ENCODE peak calls at places on chromosome 1, in five cellular contexts. One of them, this sample, is unnamed.

GRCh38 chr1:70528591-70529333 is 117.7 kb downstream of the CTH start:
- DNase-seq in endothelial cell of umbilical vein: peak; percentile 26
- DNase-seq in neural progenitor cell: peak; percentile 75
- DNase-seq in PC-3: peak; percentile 56
- DNase-seq in MM.1S: peak; percentile 32
- DNase-seq in this sample: no peak

GRCh38 chr1:23209765-23210164 is 7.5 kb downstream of the HTR1D start:
- DNase-seq in PC-3: no peak
- DNase-seq in MM.1S: no peak
- DNase-seq in neural progenitor cell: no peak
- DNase-seq in endothelial cell of umbilical vein: no peak
- DNase-seq in this sample: no peak

GRCh38 chr1:10629816-10630571 is 155.2 kb downstream of the PEX14 start:
- DNase-seq in neural progenitor cell: no peak
- DNase-seq in endothelial cell of umbilical vein: no peak
- DNase-seq in MM.1S: no peak
- DNase-seq in PC-3: no peak
- DNase-seq in this sample: no peak

GRCh38 chr1:8970870-8971337 is 25.2 kb downstream of the CA6 start:
- DNase-seq in endothelial cell of umbilical vein: no peak
- DNase-seq in PC-3: no peak
- DNase-seq in neural progenitor cell: no peak
- DNase-seq in MM.1S: peak; percentile 66
- DNase-seq in this sample: no peak

GRCh38 chr1:179241716-179242115 is 12.2 kb upstream of the ABL2 start:
- DNase-seq in endothelial cell of umbilical vein: no peak
- DNase-seq in PC-3: no peak
- DNase-seq in MM.1S: no peak
- DNase-seq in neural progenitor cell: no peak
- DNase-seq in this sample: no peak

GRCh38 chr1:205285391-205286101 is 36.0 kb downstream of the NUAK2 start:
- DNase-seq in PC-3: no peak
- DNase-seq in MM.1S: peak; percentile 95
- DNase-seq in neural progenitor cell: no peak
- DNase-seq in endothelial cell of umbilical vein: no peak
- DNase-seq in this sample: no peak

GRCh38 chr1:186236921-186237320 is 138.1 kb downstream of the TPR start:
- DNase-seq in MM.1S: no peak
- DNase-seq in endothelial cell of umbilical vein: peak; percentile 48
- DNase-seq in PC-3: peak; percentile 76
- DNase-seq in neural progenitor cell: no peak
- DNase-seq in this sample: no peak

GRCh38 chr1:93525431-93525830 is 77.5 kb downstream of the FNBP1L start:
- DNase-seq in MM.1S: no peak
- DNase-seq in endothelial cell of umbilical vein: peak; percentile 82
- DNase-seq in PC-3: no peak
- DNase-seq in neural progenitor cell: no peak
- DNase-seq in this sample: no peak

GRCh38 chr1:178055093-178055492 is 38.8 kb upstream of the RASAL2 start:
- DNase-seq in PC-3: peak; percentile 56
- DNase-seq in endothelial cell of umbilical vein: no peak
- DNase-seq in MM.1S: peak; percentile 12
- DNase-seq in neural progenitor cell: peak; percentile 57
- DNase-seq in this sample: no peak

GRCh38 chr1:63740432-63740831 is 33.4 kb upstream of the ROR1 start:
- DNase-seq in endothelial cell of umbilical vein: no peak
- DNase-seq in PC-3: no peak
- DNase-seq in neural progenitor cell: no peak
- DNase-seq in MM.1S: no peak
- DNase-seq in this sample: no peak

DNA sequence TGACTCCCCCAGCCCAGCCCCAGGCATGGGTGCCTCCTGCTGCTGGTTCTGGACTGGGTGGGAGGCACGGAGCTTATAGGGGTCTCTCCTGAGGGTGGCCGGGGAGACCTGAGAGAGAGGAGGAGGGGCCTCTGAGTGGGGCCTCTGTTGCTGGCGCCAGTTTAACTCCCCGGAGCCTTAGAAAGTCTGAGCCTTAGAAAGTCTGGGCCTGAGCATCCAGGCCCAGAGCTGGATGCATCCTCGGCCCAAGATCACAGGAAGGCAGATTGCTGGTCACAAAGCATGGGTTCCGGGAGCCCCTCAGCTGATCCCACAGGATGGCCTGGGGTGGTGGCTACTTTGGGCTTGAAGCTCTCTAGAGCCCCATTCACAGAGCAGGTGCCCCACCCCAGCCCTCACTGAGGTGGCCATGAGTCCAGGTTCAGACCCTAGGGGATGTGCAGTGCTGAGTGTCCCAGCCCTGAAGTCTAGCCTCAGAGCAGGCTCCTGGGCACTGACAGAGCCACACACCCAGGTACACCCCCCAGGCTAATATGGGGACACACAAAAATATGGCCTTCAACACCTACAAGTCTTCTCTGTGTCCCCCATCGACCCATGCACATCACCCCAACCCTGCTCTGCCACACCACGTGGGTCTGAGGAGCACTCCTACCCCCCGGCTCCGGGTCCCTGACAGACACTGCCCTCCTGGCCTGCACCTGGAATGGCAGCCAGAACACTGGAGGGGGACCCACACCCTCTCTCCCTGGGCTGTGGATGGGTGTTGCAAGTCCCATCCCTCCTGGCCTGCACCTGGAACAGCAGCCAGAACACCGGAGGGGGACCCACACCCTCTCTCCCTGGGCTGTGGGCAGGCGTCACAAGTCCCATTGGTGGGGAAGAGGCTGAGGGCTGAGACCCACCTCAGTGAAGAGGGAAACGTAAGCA is 9.7 kb downstream of the PLA2G2F start:
- DNase-seq in neural progenitor cell: no peak
- DNase-seq in endothelial cell of umbilical vein: no peak
- DNase-seq in PC-3: no peak
- DNase-seq in MM.1S: no peak
- DNase-seq in this sample: no peak
- H3K27ac ChIP-seq in neural progenitor cell: no peak overlapping the region
- H3K27ac ChIP-seq in endothelial cell of umbilical vein: no peak overlapping the region
- H3K27ac ChIP-seq in PC-3: no peak overlapping the region
- H3K27ac ChIP-seq in MM.1S: no peak overlapping the region
- H3K27ac ChIP-seq in this sample: no peak overlapping the region

GRCh38 chr1:156847591-156848460 is 11.1 kb downstream of the INSRR start:
- DNase-seq in PC-3: no peak
- DNase-seq in neural progenitor cell: no peak
- DNase-seq in MM.1S: no peak
- DNase-seq in endothelial cell of umbilical vein: no peak
- DNase-seq in this sample: no peak
- TF ChIP-seq EZH2 in PC-3: no peak
- TF ChIP-seq EZH2 in neural progenitor cell: no peak
- TF ChIP-seq EZH2 in MM.1S: no peak
- TF ChIP-seq EZH2 in endothelial cell of umbilical vein: no peak
- TF ChIP-seq EZH2 in this sample: no peak

GRCh38 chr1:18327650-18328049 is 153.1 kb upstream of the KLHDC7A start:
- DNase-seq in PC-3: no peak
- DNase-seq in endothelial cell of umbilical vein: no peak
- DNase-seq in MM.1S: no peak
- DNase-seq in neural progenitor cell: no peak
- DNase-seq in this sample: no peak

GRCh38 chr1:18324246-18324645 is 156.5 kb upstream of the KLHDC7A start:
- DNase-seq in endothelial cell of umbilical vein: no peak
- DNase-seq in neural progenitor cell: peak; percentile 24
- DNase-seq in MM.1S: no peak
- DNase-seq in PC-3: no peak
- DNase-seq in this sample: no peak

GRCh38 chr1:18325151-18325550 is 155.6 kb upstream of the KLHDC7A start:
- DNase-seq in MM.1S: no peak
- DNase-seq in PC-3: no peak
- DNase-seq in neural progenitor cell: peak; percentile 44
- DNase-seq in endothelial cell of umbilical vein: no peak
- DNase-seq in this sample: no peak

GRCh38 chr1:18328803-18329202 is 151.9 kb upstream of the KLHDC7A start:
- DNase-seq in PC-3: no peak
- DNase-seq in endothelial cell of umbilical vein: no peak
- DNase-seq in neural progenitor cell: no peak
- DNase-seq in MM.1S: no peak
- DNase-seq in this sample: peak; percentile 75

DNA sequence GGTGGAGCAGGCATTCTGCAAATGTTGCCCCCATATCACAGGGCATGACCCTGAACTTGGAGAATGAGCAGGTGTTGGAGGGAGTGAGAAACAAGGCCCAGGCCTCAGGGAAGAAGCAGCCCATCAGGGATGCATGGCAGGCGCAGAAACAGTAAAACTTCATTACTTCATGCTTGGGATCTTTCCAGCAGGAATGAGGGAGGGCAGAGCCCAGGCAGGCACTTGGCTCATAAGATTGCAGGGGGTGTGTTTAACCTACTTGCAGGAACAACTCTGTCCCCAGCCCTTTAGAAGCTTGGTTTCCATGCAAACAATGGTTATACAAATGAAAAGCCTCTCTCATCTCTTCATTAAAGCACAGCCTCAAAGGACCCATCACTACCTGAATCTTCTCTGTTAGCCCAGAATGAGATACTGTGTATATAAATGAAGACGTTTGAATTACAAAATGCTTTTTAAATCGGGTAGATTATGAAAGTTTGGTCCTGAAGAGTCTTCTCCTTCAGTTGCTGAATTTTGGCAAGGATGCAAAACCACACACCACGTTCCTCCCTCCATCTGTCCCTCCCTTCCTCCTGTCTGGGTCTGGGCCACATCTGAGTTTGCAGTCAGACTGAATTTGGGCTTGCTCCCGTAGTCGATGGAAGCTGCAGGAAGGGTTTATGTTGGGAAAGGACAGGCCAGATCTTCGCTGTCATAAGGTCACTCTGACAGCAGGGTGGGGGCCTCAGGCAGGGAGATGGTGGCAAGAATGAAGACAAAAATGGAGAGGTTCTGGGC is 154.4 kb upstream of the KLHDC7A start:
- DNase-seq in MM.1S: no peak
- DNase-seq in PC-3: no peak
- DNase-seq in neural progenitor cell: no peak
- DNase-seq in endothelial cell of umbilical vein: no peak
- DNase-seq in this sample: no peak
- H3K27ac ChIP-seq in MM.1S: no peak overlapping the region
- H3K27ac ChIP-seq in PC-3: no peak overlapping the region
- H3K27ac ChIP-seq in neural progenitor cell: no peak overlapping the region
- H3K27ac ChIP-seq in endothelial cell of umbilical vein: no peak overlapping the region
- H3K27ac ChIP-seq in this sample: peak overlapping the region; percentile 77

GRCh38 chr1:39791838-39792237 is 3.2 kb upstream of the BMP8B start:
- DNase-seq in neural progenitor cell: no peak
- DNase-seq in MM.1S: no peak
- DNase-seq in PC-3: no peak
- DNase-seq in endothelial cell of umbilical vein: no peak
- DNase-seq in this sample: no peak

GRCh38 chr1:39788426-39788757 is 273 bp downstream of the BMP8B start:
- DNase-seq in MM.1S: no peak
- DNase-seq in endothelial cell of umbilical vein: no peak
- DNase-seq in neural progenitor cell: no peak
- DNase-seq in PC-3: no peak
- DNase-seq in this sample: no peak

GRCh38 chr1:39789571-39790110 is 976 bp upstream of the BMP8B start:
- DNase-seq in endothelial cell of umbilical vein: no peak
- DNase-seq in MM.1S: peak; percentile 15
- DNase-seq in PC-3: no peak
- DNase-seq in neural progenitor cell: no peak
- DNase-seq in this sample: no peak

GRCh38 chr1:39788758-39789570 is at the start of gene BMP8B:
- DNase-seq in endothelial cell of umbilical vein: no peak
- DNase-seq in neural progenitor cell: peak; percentile 60
- DNase-seq in PC-3: peak; percentile 75
- DNase-seq in MM.1S: peak; percentile 77
- DNase-seq in this sample: no peak

DNA sequence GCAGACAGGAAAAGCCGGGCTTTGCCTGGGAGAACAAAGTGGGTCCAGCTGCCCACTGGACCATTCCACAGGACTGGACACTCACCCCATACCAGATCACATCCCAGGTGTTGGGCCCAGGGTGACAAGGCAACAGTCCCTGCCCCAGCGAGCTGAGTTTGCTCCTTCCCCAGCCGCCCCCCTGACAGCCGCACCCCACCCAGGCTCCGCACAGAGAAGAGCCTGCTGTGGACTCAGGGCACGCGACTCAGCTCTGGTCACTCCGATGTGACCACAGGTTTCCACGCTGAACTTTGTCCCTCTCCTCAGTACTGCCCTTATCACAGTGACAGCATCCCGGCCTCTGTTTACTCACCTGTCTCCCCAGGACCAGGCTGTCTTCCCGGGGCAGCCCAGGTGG is 1.2 kb downstream of the BMP8B start:
- DNase-seq in neural progenitor cell: no peak
- DNase-seq in endothelial cell of umbilical vein: no peak
- DNase-seq in MM.1S: no peak
- DNase-seq in PC-3: no peak
- DNase-seq in this sample: no peak
- TF ChIP-seq EZH2 in neural progenitor cell: peak; percentile 57
- TF ChIP-seq EZH2 in endothelial cell of umbilical vein: no peak
- TF ChIP-seq EZH2 in MM.1S: no peak
- TF ChIP-seq EZH2 in PC-3: no peak
- TF ChIP-seq EZH2 in this sample: no peak

This sample was measured in SK-N-MC.